ENCODE peak calls at places on chromosome 11, in six cellular contexts. G is ascending aorta, T is lung, O is sigmoid colon, S is adrenal gland, Z is left lung. Q is an unnamed sample. For H3K4me1 and H3K27me3, the result is how much of the 10 kb centered on the place peaks cover.

GRCh38 chr11:20238712-20239111 is 78.4 kb upstream of the DBX1 start:
- DNase-seq in G (no peak), S (no peak), O (no peak), T (no peak), Z (no peak), Q (no peak)

GRCh38 chr11:12090061-12090572 is 20.3 kb upstream of the MICAL2 start:
- DNase-seq in T (peak), S (no peak), O (no peak), G (no peak), Z (no peak), Q (no peak)

GRCh38 chr11:73426184-73426845 is 50.1 kb downstream of the RELT start:
- DNase-seq in T (no peak), O (no peak), Z (no peak), G (no peak), S (no peak), Q (no peak)

GRCh38 chr11:6448574-6448973 is 7.8 kb upstream of the HPX start:
- DNase-seq in O (no peak), Z (no peak), S (no peak), G (no peak), T (no peak), Q (no peak)

GRCh38 chr11:112864715-112865114 is 96.5 kb upstream of the NCAM1 start:
- DNase-seq in O (no peak), Z (no peak), S (no peak), T (no peak), G (no peak), Q (no peak)

GRCh38 chr11:44977493-44977984 is 26.9 kb upstream of the TP53I11 start:
- DNase-seq in S (no peak), G (no peak), Z (peak), T (no peak), O (no peak), Q (no peak)

GRCh38 chr11:45248501-45249011 is 37.6 kb downstream of the SYT13 start:
- DNase-seq in G (no peak), T (no peak), S (no peak), Z (no peak), O (no peak), Q (no peak)

GRCh38 chr11:1267441-1268100 is 41.9 kb downstream of the TOLLIP start:
- DNase-seq in S (no peak), Z (no peak), O (no peak), T (no peak), G (no peak), Q (no peak)

GRCh38 chr11:95108159-95108611 is 18.5 kb downstream of the ENDOD1 start:
- DNase-seq in G (peak), S (peak), O (no peak), T (no peak), Z (no peak), Q (no peak)

GRCh38 chr11:109040303-109040702 is 375.4 kb downstream of the DDX10 start:
- DNase-seq in T (no peak), O (no peak), G (no peak), Z (no peak), S (no peak), Q (peak)

GRCh38 chr11:73549367-73549766 is 48.5 kb downstream of the FAM168A start:
- DNase-seq in T (no peak), Z (no peak), G (no peak), O (no peak), S (no peak), Q (no peak)

GRCh38 chr11:46682773-46683752 is 17.4 kb downstream of the ARHGAP1 start:
- DNase-seq in G (no peak), T (no peak), S (peak), O (no peak), Z (no peak), Q (no peak)

GRCh38 chr11:61650781-61651571 is 29.2 kb upstream of the DAGLA start:
- DNase-seq in O (no peak), Z (no peak), G (no peak), S (peak), T (no peak), Q (peak)

GRCh38 chr11:22491826-22492225 is 133.8 kb downstream of the FANCF start:
- DNase-seq in Z (no peak), S (no peak), T (no peak), G (no peak), O (no peak), Q (no peak)

GRCh38 chr11:47220401-47220821 is 5.6 kb downstream of the DDB2 start:
- DNase-seq in O (no peak), S (peak), T (no peak), G (no peak), Z (no peak), Q (no peak)

GRCh38 chr11:80379620-80380278 is 938.9 kb upstream of the TENM4 start:
- DNase-seq in T (no peak), O (no peak), G (no peak), S (no peak), Z (no peak), Q (peak)

GRCh38 chr11:74462631-74463030 is 4.7 kb downstream of the KCNE3 start:
- DNase-seq in G (no peak), Z (no peak), O (no peak), T (no peak), S (peak), Q (no peak)

GRCh38 chr11:33303541-33303940 is 46.4 kb downstream of the HIPK3 start:
- DNase-seq in O (no peak), G (no peak), T (no peak), Z (no peak), S (no peak), Q (no peak)

GRCh38 chr11:19436932-19437331 is 196.2 kb upstream of the E2F8 start:
- DNase-seq in G (no peak), T (no peak), S (no peak), O (no peak), Z (no peak), Q (no peak)

GRCh38 chr11:34002420-34002819 is 49.1 kb upstream of the CAPRIN1 start:
- DNase-seq in S (no peak), O (no peak), T (no peak), G (no peak), Z (no peak), Q (no peak)

GRCh38 chr11:133815636-133816035 is 29.7 kb downstream of the SPATA19 start:
- DNase-seq in S (no peak), T (no peak), Z (no peak), G (no peak), O (no peak), Q (no peak)

GRCh38 chr11:119470316-119471266 is 47.6 kb upstream of the THY1 start:
- DNase-seq in T (no peak), Z (no peak), O (no peak), S (no peak), G (no peak), Q (no peak)

GRCh38 chr11:132590986-132591385 is 941.3 kb downstream of the OPCML start:
- DNase-seq in O (no peak), S (no peak), G (no peak), T (no peak), Z (no peak), Q (no peak)

GRCh38 chr11:17760102-17761029 is 25.8 kb downstream of the KCNC1 start:
- DNase-seq in O (no peak), Z (peak), T (no peak), S (peak), G (no peak), Q (peak)

DNA sequence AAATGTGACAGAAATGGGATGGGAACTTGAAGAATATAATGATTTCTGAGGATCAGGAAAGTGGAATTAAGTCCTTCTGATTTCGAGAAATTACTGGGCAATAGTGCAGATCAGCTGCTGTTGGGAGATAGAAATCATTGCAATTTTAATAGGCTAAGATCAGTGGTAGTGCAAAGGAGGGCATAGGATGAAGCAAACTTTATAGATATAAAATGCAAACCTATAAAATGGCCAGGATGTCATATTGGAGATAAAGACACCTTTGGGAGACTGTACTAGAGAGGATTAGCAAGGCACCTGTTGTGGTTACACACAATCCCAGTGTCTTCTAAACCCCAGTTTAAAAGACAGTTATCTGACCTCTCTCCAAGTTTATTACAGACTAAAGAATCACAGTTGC is 6.5 kb upstream of the MS4A7 start:
- DNase-seq in S (no peak), Z (no peak), O (no peak), T (no peak), G (no peak), Q (no peak)
- H3K4me1 ChIP-seq in S (under half), Z (under half), O (under half), T (under half), G (under half), Q (under half)

GRCh38 chr11:10502065-10502680 is 38.8 kb downstream of the RNF141 start:
- DNase-seq in O (peak), T (peak), Z (no peak), G (no peak), S (peak), Q (no peak)
- H3K4me3 ChIP-seq in O (no peak), T (no peak), Z (no peak), G (no peak), S (no peak), Q (no peak)

GRCh38 chr11:117492578-117493251 is 165.1 kb downstream of the CEP164 start:
- DNase-seq in O (no peak), T (no peak), S (no peak), Z (no peak), G (no peak), Q (no peak)
- H3K27me3 ChIP-seq in O (under half), T (under half), S (under half), Z (under half), G (under half), Q (under half)

GRCh38 chr11:86255896-86256295 is 11.3 kb downstream of the EED start:
- DNase-seq in Z (no peak), O (no peak), T (no peak), S (no peak), G (no peak), Q (no peak)
- H3K4me1 ChIP-seq in Z (under half), O (under half), T (under half), S (under half), G (under half), Q (under half)

DNA sequence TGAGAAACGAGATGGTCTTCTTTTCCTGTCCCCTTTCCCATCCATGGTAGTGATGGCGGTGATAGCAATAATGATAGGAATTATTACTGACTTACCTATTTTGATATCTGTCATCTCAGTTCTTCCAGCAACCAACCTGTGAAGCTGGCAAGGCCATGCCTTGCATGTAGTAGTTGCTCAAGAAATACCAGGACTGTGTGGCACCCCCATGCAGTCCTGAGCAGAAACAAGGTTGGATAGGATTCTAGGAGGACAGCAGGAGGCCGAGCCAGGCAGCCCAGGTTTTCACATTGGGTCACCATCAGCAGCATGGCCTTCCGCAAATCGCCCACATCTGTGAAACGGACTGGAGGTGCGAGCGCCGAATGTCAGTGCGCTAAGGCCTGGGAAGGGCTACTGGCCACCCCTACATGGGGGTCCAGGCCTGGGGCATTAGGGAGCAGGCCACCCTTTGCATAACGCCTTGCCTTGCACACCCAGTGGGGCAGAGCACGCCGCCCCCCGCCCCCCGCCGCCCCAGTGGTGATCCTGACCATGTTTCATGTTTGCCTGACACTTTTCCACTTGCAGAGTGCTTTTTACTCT is 2.5 kb downstream of the GRK2 start:
- DNase-seq in S (no peak), O (peak), T (no peak), G (peak), Z (peak), Q (no peak)
- H3K4me3 ChIP-seq in S (no peak), O (no peak), T (no peak), G (peak), Z (peak), Q (no peak)

DNA sequence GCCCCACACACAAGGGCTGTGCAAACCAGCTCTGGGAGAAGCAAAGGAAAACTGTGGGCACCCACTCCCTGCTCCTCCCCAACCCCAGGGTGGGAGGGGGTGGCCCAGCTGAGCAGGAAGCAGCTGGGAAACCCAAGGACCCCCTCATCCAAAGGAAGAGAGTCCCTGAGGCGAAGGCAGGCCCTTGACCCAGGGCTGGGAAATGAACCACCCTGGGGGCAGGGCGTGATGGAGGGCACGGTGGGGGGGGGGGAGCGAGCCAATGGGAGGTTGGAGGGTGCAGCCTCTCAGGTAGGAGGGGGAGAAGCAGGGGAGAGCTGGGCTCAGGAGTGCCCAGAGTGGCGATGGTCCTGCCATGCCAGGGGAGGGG is 16.8 kb downstream of the SCN4B start:
- DNase-seq in Z (no peak), T (no peak), O (peak), S (no peak), G (no peak), Q (no peak)
- H3K27me3 ChIP-seq in Z (under half), T (under half), O (under half), S (under half), G (under half), Q (under half)

DNA sequence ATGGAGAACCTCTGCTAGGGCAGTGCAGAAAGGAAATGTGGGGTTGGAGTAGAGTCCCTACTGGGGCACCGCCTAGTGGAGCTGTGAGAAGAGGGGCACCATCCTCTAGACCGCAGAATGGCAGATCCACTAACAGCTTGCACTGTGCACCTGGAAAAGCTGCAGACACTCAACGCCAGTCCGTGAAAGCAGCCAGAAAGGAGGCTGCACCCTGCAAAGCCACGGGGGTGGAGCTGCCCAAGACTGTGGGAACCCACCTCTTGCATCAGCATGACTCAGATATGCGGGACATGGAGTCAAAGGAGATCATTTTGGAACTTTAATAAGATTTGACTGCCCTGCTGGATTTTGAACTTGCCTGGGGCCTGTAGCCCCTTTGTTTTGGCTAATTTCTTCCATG is 8.7 kb downstream of the TSKU start:
- DNase-seq in G (no peak), S (no peak), Z (no peak), T (no peak), O (peak), Q (no peak)
- H3K4me1 ChIP-seq in G (under half), S (under half), Z (under half), T (under half), O (under half), Q (under half)

DNA sequence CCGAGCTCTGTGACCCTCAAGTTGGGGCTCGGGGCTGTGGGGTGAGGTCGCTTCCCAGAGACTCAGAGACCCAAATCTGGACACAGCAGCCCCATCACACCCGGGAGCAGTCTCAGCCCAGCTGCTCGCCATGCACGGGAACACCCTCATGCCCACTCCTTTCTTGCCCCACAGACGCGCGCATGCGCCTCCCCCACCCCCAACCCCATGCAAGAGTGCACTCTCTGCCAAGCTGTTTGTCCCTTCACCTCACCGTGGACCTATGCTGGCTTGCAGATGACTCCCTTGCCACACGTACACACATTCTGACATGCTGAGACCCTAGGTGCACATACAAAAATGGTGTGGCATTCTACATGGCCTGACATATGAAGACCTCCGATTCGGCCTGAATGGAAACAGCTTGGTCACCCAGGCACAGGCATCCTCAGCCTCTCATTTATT is 500 bp upstream of the CD248 start:
- DNase-seq in G (no peak), O (peak), S (no peak), T (no peak), Z (peak), Q (no peak)
- H3K4me3 ChIP-seq in G (peak), O (peak), S (no peak), T (no peak), Z (peak), Q (no peak)

GRCh38 chr11:92975285-92975684 is 5.8 kb downstream of the MTNR1B start:
- DNase-seq in O (no peak), Z (no peak), S (no peak), G (no peak), T (no peak), Q (no peak)
- H3K27me3 ChIP-seq in O (under half), Z (under half), S (under half), G (under half), T (under half), Q (under half)

GRCh38 chr11:65416341-65417185 is 6.0 kb upstream of the NEAT1 start:
- DNase-seq in Z (peak), O (peak), S (peak), G (peak), T (peak), Q (peak)
- H3K4me1 ChIP-seq in Z (under half), O (half or more), S (half or more), G (under half), T (under half), Q (under half)

Q was measured in HAP-1.